ENCODE peak calls at places on chromosomes 7 and 10, in four cellular contexts. A is mesendoderm, F is PC-3, Q is IMR-90. B is an unnamed sample. For H3K27me3, the result is how much of the 10 kb centered on the place peaks cover.

GRCh38 chr7:148701414-148701813 is 2.7 kb downstream of the CUL1 start:
- DNase-seq in A (peak), F (no peak), Q (peak), B (peak)

GRCh38 chr10:52319926-52320325 is 5.8 kb downstream of the DKK1 start:
- DNase-seq in A (no peak), F (peak), Q (peak), B (no peak)

GRCh38 chr7:127824682-127825081 is 172.7 kb downstream of the SND1 start:
- DNase-seq in A (no peak), F (no peak), Q (no peak), B (no peak)

GRCh38 chr10:59376817-59377340 is 14.5 kb upstream of the FAM13C start:
- DNase-seq in A (no peak), F (peak), Q (no peak), B (no peak)

GRCh38 chr7:157276731-157277562 is 59.9 kb upstream of the DNAJB6 start:
- DNase-seq in A (peak), F (peak), Q (peak), B (no peak)

GRCh38 chr7:148699024-148699771 is 495 bp downstream of the CUL1 start:
- DNase-seq in A (peak), F (peak), Q (peak), B (peak)

GRCh38 chr7:113109718-113110117 is 8.6 kb downstream of the SMIM30 start:
- DNase-seq in A (no peak), F (no peak), Q (no peak), B (no peak)

GRCh38 chr10:13399752-13400151 is 51.7 kb upstream of the SEPHS1 start:
- DNase-seq in A (no peak), F (no peak), Q (no peak), B (no peak)

GRCh38 chr10:77070317-77070716 is 567.3 kb downstream of the KCNMA1 start:
- DNase-seq in A (no peak), F (no peak), Q (no peak), B (no peak)

GRCh38 chr7:2492038-2492437 is 15.8 kb upstream of the GRIFIN start:
- DNase-seq in A (no peak), F (no peak), Q (no peak), B (no peak)

GRCh38 chr10:71598673-71599072 is 120.9 kb downstream of the C10orf105 start:
- DNase-seq in A (no peak), F (no peak), Q (no peak), B (peak)

GRCh38 chr10:17527530-17528146 is 73.2 kb upstream of the ST8SIA6 start:
- DNase-seq in A (peak), F (peak), Q (peak), B (peak)

GRCh38 chr7:102418603-102419002 is 14.8 kb upstream of the ORAI2 start:
- DNase-seq in A (no peak), F (no peak), Q (no peak), B (no peak)

GRCh38 chr7:55245271-55245723 is 119.8 kb upstream of the LANCL2 start:
- DNase-seq in A (no peak), F (peak), Q (peak), B (peak)
- H3K9ac ChIP-seq in A (no peak), F (no peak), Q (no peak), B (no peak)

DNA sequence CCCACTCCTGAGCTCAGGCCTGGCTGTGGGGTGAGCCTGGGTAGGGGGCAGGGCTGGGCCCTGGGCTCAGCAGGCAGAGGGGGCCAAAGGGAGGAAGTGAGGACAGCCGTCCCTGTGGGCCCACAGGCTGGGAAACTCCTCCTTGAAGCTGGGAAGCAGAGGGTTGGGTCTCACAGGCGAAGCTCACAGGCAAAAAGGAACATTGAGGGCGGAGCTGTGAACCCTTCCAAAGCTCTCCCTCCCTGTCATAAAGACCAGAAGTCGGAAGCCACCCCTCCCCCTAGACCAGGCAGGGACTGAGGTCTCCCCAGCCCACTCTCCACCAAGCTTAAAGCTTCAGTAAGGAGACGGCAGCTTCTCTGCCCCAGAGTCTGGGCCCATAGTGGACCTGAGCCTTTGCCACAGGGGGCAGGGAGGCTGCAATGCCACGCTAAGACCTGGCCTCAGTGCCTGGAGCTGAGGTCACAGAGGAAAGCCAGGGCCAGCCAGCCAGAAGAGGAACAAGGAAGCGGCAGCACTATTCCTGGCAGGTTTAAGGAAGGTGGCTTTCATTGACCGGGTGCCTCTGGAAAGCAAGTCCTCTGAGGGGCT is 1.0 kb upstream of the KCP start:
- DNase-seq in A (peak), F (no peak), Q (no peak), B (no peak)
- H3K27me3 ChIP-seq in A (under half), F (under half), Q (half or more), B (half or more)

GRCh38 chr10:70193391-70193844 is 23.1 kb upstream of the SAR1A start:
- DNase-seq in A (no peak), F (no peak), Q (no peak), B (peak)

GRCh38 chr10:70192325-70192966 is 22.1 kb upstream of the SAR1A start:
- DNase-seq in A (no peak), F (no peak), Q (peak), B (peak)

GRCh38 chr10:70191161-70191770 is 21.0 kb upstream of the SAR1A start:
- DNase-seq in A (no peak), F (no peak), Q (peak), B (no peak)

GRCh38 chr10:70190581-70190980 is 20.3 kb upstream of the SAR1A start:
- DNase-seq in A (no peak), F (no peak), Q (no peak), B (peak)

DNA sequence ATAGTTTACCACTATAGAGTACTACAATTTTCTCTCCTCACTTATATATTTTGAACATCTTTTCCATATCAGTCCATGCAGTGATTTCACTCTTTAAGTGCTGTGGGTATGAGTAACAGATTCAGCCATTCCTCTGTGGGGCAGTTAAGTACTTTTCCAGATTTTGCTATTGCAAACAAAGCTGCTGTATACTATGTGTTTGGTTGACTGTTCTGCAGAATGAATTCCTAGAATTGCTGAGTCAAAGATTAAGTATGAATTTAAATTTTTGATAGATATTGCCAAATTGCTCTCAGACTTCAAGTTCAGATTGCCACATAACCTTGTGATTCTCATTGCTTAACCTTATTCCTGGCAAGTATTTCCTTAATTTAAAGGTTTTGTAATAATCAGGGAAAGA is 21.6 kb upstream of the SAR1A start:
- DNase-seq in A (no peak), F (peak), Q (peak), B (peak)
- H3K9ac ChIP-seq in A (no peak), F (no peak), Q (peak), B (peak)

GRCh38 chr10:122448600-122448999 is 5.9 kb upstream of the ARMS2 start:
- DNase-seq in A (no peak), F (no peak), Q (no peak), B (no peak)
- H3K27me3 ChIP-seq in A (under half), F (under half), Q (under half), B (under half)

GRCh38 chr7:141463986-141464385 is 87.2 kb upstream of the AGK start:
- DNase-seq in A (no peak), F (peak), Q (no peak), B (no peak)

GRCh38 chr7:141464551-141464950 is 86.7 kb upstream of the AGK start:
- DNase-seq in A (no peak), F (no peak), Q (no peak), B (no peak)

GRCh38 chr7:141462958-141463357 is 88.3 kb upstream of the AGK start:
- DNase-seq in A (no peak), F (no peak), Q (no peak), B (no peak)

GRCh38 chr7:141461924-141462323 is 89.3 kb upstream of the AGK start:
- DNase-seq in A (no peak), F (no peak), Q (no peak), B (no peak)

DNA sequence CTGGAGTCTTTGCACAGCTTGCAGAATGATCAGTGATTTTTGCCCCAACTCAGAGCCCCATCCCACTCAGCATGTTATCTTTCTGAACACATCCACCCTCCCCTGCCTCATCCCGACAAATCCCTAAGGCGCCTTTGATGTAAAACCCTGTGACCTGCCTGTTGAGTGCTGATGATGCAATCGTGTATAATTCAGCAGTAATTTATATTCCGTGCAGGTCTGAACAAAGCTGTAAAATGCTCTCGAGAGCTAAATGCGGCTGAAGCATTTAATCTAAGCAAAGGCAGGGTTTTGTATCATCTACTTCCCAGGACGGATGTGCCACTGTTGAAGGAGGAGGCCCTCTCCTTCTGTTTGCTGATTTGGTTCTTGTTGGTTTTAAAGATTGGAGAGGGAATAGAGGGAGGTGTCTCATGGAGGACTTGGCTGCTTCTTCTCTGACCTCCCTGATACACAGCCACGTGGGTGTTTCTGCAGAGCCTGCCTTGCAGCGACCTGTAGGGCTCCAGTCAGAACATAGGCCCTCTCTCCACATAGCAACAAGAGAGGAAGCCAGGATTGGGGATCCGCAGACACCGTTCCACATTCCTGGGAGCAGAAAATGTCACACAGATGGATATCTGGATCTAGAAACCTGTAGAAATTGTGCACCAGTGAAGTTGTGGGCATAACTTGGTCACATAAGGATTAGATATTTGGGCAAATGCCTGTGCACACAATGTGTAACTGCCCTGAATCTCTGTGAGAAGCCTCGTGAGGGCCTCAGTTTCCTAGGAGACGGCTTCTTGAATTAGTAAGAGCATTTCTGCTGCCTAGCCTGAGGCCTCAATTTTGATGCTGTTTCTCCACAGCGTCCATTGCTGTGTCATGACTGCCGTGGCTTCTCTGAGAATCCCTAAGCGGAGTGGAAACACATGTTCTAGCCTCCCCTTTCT is 90.2 kb upstream of the AGK start:
- DNase-seq in A (no peak), F (no peak), Q (no peak), B (peak)
- H3K9ac ChIP-seq in A (no peak), F (no peak), Q (no peak), B (no peak)

B was measured in adipocyte.